ENCODE peak calls at places on chromosomes 13 and 19, in seven cellular contexts. V, T, M, O, A, K and W are unnamed samples.
A peak's percentile ranks its signal among the peaks of the same experiment; 100 is the strongest.

GRCh38 chr13:31538067-31539042 is 201.0 kb upstream of the RXFP2 start:
- DNase-seq in T (no peak), K (no peak), O (peak; percentile 68), V (no peak), A (no peak), M (no peak), W (no peak)

GRCh38 chr13:111981446-111982165 is 85.3 kb upstream of the SOX1 start:
- DNase-seq in K (no peak), V (no peak), M (no peak), T (no peak), O (no peak), A (no peak), W (no peak)

GRCh38 chr19:18433735-18434398 is 4.1 kb downstream of the ISYNA1 start:
- DNase-seq in O (no peak), K (no peak), T (peak; percentile 30), M (peak; percentile 46), V (no peak), A (no peak), W (no peak)

GRCh38 chr19:10074153-10074552 is 12.0 kb upstream of the SHFL start:
- DNase-seq in O (peak; percentile 27), K (no peak), V (no peak), A (no peak), T (no peak), M (no peak), W (no peak)

GRCh38 chr19:57473646-57474045 is 3.7 kb downstream of the ZNF772 start:
- DNase-seq in K (no peak), A (no peak), O (peak; percentile 9), V (no peak), M (no peak), T (no peak), W (no peak)

GRCh38 chr19:41261474-41262190 is 2.5 kb upstream of the HNRNPUL1 start:
- DNase-seq in M (no peak), T (no peak), A (no peak), K (no peak), V (no peak), O (no peak), W (no peak)

GRCh38 chr13:46403851-46404731 is 17.0 kb upstream of the RUBCNL start:
- DNase-seq in A (no peak), K (no peak), M (no peak), T (no peak), O (no peak), V (no peak), W (no peak)

GRCh38 chr19:49017666-49018351 is 918 bp upstream of the LHB start:
- DNase-seq in O (peak; percentile 64), T (peak; percentile 19), A (peak; percentile 41), K (peak; percentile 46), M (peak; percentile 63), V (no peak), W (peak; percentile 62)

GRCh38 chr13:66977156-66977555 is 253.0 kb downstream of the PCDH9 start:
- DNase-seq in K (no peak), M (no peak), T (no peak), O (no peak), A (no peak), V (no peak), W (no peak)

GRCh38 chr19:13024126-13024957 is 29.1 kb downstream of the NFIX start:
- DNase-seq in K (no peak), A (peak; percentile 47), O (peak; percentile 35), V (no peak), T (peak; percentile 66), M (no peak), W (peak; percentile 35)

GRCh38 chr19:48403606-48404005 is 10.1 kb downstream of the GRIN2D start:
- DNase-seq in O (peak; percentile 75), A (no peak), K (no peak), M (peak; percentile 49), T (peak; percentile 56), V (no peak), W (no peak)

GRCh38 chr13:45681101-45681500 is 21.0 kb upstream of the CBY2 start:
- DNase-seq in K (no peak), A (peak; percentile 24), T (no peak), V (peak; percentile 69), M (no peak), O (no peak), W (no peak)

GRCh38 chr13:74978596-74978995 is 503.4 kb downstream of the TBC1D4 start:
- DNase-seq in M (no peak), K (no peak), T (no peak), V (no peak), A (no peak), O (no peak), W (no peak)